ENCODE peak calls at places on chromosomes 3 and 15, in six cellular contexts. D is AG04449; L is CD4-positive, alpha-beta T cell; X is sigmoid colon; P is B cell; R is heart right ventricle. Y is an unnamed sample.
A peak's percentile ranks its signal among the peaks of the same experiment; 100 is the strongest.

GRCh38 chr3:98697225-98697624 is 65.9 kb upstream of the ST3GAL6 start:
- DNase-seq in X (no peak), R (no peak), P (no peak), D (no peak), L (no peak), Y (no peak)

GRCh38 chr3:140252812-140253656 is 318.0 kb downstream of the CLSTN2 start:
- DNase-seq in D (no peak), R (no peak), P (no peak), L (no peak), X (no peak), Y (no peak)

GRCh38 chr15:25422021-25422420 is 16.8 kb downstream of the UBE3A start:
- DNase-seq in D (no peak), L (no peak), P (no peak), R (no peak), X (no peak), Y (no peak)

GRCh38 chr3:190279690-190280089 is 42.6 kb downstream of the CLDN1 start:
- DNase-seq in R (no peak), P (no peak), X (no peak), D (no peak), L (no peak), Y (no peak)

GRCh38 chr15:38996111-38996541 is 431.5 kb upstream of the RASGRP1 start:
- DNase-seq in X (no peak), D (peak; percentile 95), L (no peak), P (no peak), R (no peak), Y (peak; percentile 94)

GRCh38 chr15:40845036-40845435 is 1.2 kb downstream of the SPINT1 start:
- DNase-seq in P (no peak), X (no peak), R (no peak), D (no peak), L (no peak), Y (no peak)

GRCh38 chr3:192850501-192850981 is 67.1 kb downstream of the MB21D2 start:
- DNase-seq in R (no peak), X (no peak), D (no peak), P (no peak), L (no peak), Y (no peak)

GRCh38 chr3:72031581-72031980 is 246.6 kb upstream of the PROK2 start:
- DNase-seq in X (no peak), P (no peak), L (no peak), R (no peak), D (no peak), Y (no peak)

GRCh38 chr15:52227456-52227855 is 36.3 kb upstream of the GNB5 start:
- DNase-seq in X (peak; percentile 76), L (peak; percentile 60), D (peak; percentile 61), P (peak; percentile 39), R (no peak), Y (peak; percentile 35)

GRCh38 chr3:173891272-173892100 is 493.9 kb downstream of the NLGN1 start:
- DNase-seq in L (no peak), X (no peak), R (no peak), P (no peak), D (no peak), Y (no peak)

GRCh38 chr15:68441045-68441743 is 9.2 kb upstream of the ITGA11 start:
- DNase-seq in P (no peak), R (no peak), L (no peak), D (no peak), X (no peak), Y (no peak)

GRCh38 chr3:7953449-7954015 is 548.1 kb upstream of the LMCD1 start:
- DNase-seq in D (no peak), X (no peak), L (no peak), R (no peak), P (no peak), Y (no peak)

GRCh38 chr15:95712785-95713184 is 617.7 kb upstream of the NR2F2 start:
- DNase-seq in P (no peak), L (no peak), X (no peak), R (no peak), D (no peak), Y (no peak)

GRCh38 chr3:127019449-127019848 is 36.5 kb downstream of the PLXNA1 start:
- DNase-seq in R (no peak), P (no peak), L (no peak), X (no peak), D (no peak), Y (no peak)

GRCh38 chr3:100745617-100746016 is 36.3 kb downstream of the TFG start:
- DNase-seq in R (no peak), P (no peak), D (no peak), X (no peak), L (no peak), Y (no peak)

GRCh38 chr3:100743535-100743934 is 34.2 kb downstream of the TFG start:
- DNase-seq in L (no peak), D (no peak), X (no peak), R (no peak), P (no peak), Y (no peak)

GRCh38 chr3:100737334-100737733 is 28.0 kb downstream of the TFG start:
- DNase-seq in L (no peak), D (no peak), X (no peak), P (no peak), R (no peak), Y (no peak)

GRCh38 chr3:100744671-100745070 is 35.4 kb downstream of the TFG start:
- DNase-seq in P (no peak), R (no peak), L (no peak), D (no peak), X (no peak), Y (no peak)

GRCh38 chr3:100740207-100740606 is 30.9 kb downstream of the TFG start:
- DNase-seq in D (no peak), X (no peak), L (no peak), R (no peak), P (no peak), Y (no peak)
- TF ChIP-seq CTCF in D (no peak), X (no peak), L (no peak), R (no peak), P (no peak), Y (no peak)

DNA sequence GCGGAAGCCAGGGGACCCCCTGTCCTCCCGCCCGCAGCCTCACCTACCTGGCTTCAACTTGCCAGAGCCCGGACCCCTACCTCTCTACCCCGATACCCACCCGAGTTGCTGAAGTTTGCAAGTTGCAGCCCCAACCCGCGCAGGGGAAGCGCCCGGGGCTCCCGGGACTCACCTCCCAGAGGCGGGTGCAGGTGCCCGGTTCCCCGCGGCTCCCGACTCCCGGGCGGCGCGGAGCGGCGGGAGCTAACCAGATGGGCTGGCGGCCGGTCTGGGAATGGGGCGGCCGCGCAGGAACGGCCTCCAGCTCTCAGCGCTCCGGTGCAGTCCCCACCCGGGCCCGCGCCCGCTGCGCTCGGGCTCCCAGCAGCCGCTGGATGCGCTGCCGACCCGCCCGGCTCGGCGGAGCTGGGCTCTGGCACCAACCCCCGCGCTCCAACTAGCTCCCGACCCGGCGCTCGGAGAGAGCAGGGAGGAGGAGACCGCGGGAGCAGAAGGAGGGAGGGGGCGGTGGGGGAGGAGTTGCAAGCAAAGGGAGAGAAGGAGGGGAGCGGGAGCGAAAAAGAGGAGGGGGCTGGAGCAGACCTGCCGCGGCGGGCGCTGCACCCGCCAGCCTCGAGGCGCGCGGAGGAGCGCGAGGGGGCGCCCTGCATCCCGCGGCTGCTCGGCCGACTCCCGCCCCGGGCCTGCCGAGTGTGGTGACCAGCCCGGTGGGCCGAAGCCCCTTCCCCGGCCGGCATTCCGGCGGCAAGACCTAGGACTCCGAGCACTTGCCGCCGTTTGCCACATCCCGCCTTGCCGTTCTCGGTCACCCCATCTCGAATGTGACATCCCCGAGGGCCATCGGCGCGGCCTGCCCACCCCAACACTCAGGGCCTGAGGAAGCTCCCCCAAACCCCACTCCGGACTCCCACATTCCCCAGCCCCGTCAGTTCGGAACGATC is at the start of gene SEMA5B:
- DNase-seq in D (no peak), L (peak; percentile 6), P (peak; percentile 77), X (no peak), R (peak; percentile 47), Y (no peak)
- TF ChIP-seq CTCF in D (peak; percentile 26), L (peak; percentile 12), P (peak; percentile 45), X (no peak), R (peak; percentile 72), Y (peak; percentile 31)

GRCh38 chr3:15989419-15989818 is 185.1 kb upstream of the GALNT15 start:
- DNase-seq in P (no peak), D (no peak), R (no peak), L (no peak), X (no peak), Y (no peak)
- TF ChIP-seq CTCF in P (no peak), D (no peak), R (no peak), L (no peak), X (no peak), Y (peak; percentile 48)

GRCh38 chr3:58531956-58532355 is 5.0 kb downstream of the ACOX2 start:
- DNase-seq in R (no peak), P (no peak), D (no peak), L (no peak), X (no peak), Y (no peak)
- TF ChIP-seq CTCF in R (no peak), P (no peak), D (no peak), L (no peak), X (no peak), Y (peak; percentile 33)

DNA sequence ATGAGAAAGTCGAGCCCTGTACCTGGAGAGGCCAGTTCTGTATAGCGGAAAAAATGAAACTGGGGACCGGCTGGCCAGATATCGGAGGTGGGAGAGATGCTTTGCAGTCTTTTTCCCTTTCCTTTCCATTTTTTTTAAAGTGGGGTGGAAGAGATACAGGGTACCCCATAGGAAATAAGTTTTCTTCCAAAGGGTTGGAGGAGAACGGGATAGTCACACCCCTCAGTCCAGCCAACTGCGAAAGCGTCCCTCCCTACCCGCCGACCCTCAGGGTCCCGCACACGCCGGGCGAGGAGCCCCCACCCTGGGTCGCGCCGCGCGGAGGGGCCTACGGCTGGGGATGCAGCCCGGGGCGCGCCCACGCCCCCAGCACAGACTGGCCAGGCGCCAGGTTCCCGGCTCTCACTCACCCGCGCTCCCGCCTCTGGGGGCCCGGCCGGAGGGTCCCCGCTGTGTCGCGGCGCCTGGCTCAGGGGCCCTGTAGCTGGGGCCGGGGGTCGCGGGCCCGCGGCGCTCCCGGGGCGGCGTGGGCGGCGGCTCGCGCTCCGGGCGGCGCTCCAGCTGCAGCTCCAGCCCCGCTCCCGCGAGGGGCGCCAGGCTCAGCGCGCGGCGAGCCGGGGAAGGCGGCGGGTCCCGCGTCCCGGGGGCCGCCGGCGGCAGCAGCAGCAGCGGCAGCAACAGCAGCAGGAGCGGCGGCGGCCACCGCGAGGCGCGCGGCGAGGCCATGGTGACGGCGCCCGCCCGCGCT is 458 bp downstream of the HEG1 start:
- DNase-seq in P (no peak), D (no peak), X (no peak), L (no peak), R (peak; percentile 55), Y (no peak)
- TF ChIP-seq CTCF in P (no peak), D (no peak), X (no peak), L (no peak), R (no peak), Y (no peak)

DNA sequence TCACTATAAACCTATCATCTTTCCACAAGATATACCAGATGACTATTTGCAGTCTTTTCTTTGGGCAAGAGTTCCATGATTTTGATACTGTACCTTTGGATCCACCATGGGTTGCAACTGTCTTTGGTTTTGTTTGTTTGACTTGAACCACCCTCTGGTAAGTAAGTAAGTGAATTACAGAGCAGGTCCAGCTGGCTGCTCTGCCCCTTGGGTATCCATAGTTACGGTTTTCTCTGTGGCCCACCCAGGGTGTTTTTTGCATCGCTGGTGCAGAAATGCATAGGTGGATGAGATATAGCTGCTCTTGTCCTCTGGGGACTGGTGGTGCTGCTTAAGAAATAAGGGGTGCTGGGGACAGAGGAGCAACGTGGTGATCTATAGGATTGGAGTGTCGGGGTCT is 33.8 kb downstream of the CHDH start:
- DNase-seq in R (no peak), L (no peak), D (no peak), P (no peak), X (peak; percentile 25), Y (no peak)
- TF ChIP-seq CTCF in R (no peak), L (no peak), D (no peak), P (no peak), X (no peak), Y (peak; percentile 4)

Y was measured in epithelial cell of proximal tubule.